ENCODE peak calls at places on chromosomes 1 and 21, in four cellular contexts. T is GM12878, Z is K562, L is HepG2. K is an unnamed sample. For H3K4me1, the result is how much of the 10 kb centered on the place peaks cover.

GRCh38 chr1:63651110-63651776 is 58.0 kb downstream of the PGM1 start:
- DNase-seq in T (no peak), L (no peak), Z (no peak), K (no peak)

GRCh38 chr1:184299076-184299790 is 87.6 kb upstream of the C1orf21 start:
- DNase-seq in L (no peak), Z (no peak), T (no peak), K (no peak)

GRCh38 chr21:45506836-45507522 is 35.3 kb downstream of the SLC19A1 start:
- DNase-seq in T (no peak), L (no peak), Z (no peak), K (no peak)

GRCh38 chr1:30756545-30757195 is 904 bp downstream of the LAPTM5 start:
- DNase-seq in Z (peak), L (no peak), T (no peak), K (no peak)

GRCh38 chr1:151986501-151987190 is 7.0 kb downstream of the S100A10 start:
- DNase-seq in T (no peak), L (no peak), Z (no peak), K (no peak)

GRCh38 chr1:226679853-226680516 is 59.1 kb downstream of the ITPKB start:
- DNase-seq in T (no peak), L (no peak), Z (peak), K (peak)

GRCh38 chr21:45767071-45768006 is 123.8 kb downstream of the PCBP3 start:
- DNase-seq in Z (no peak), T (no peak), L (no peak), K (no peak)

GRCh38 chr1:66999640-67000400 is 54.1 kb downstream of the SLC35D1 start:
- DNase-seq in T (no peak), Z (no peak), L (no peak), K (no peak)

GRCh38 chr1:22101199-22101598 is 41.7 kb downstream of the WNT4 start:
- DNase-seq in T (no peak), L (no peak), Z (no peak), K (no peak)

GRCh38 chr1:155424091-155424490 is 103.4 kb downstream of the RUSC1 start:
- DNase-seq in Z (no peak), T (no peak), L (no peak), K (no peak)

GRCh38 chr1:192927496-192927895 is 118.7 kb downstream of the RGS2 start:
- DNase-seq in Z (no peak), T (no peak), L (no peak), K (no peak)

GRCh38 chr21:37532868-37533780 is 166.6 kb downstream of the DYRK1A start:
- DNase-seq in Z (peak), L (no peak), T (no peak), K (peak)

GRCh38 chr1:29123871-29124365 is at the start of gene TMEM200B:
- DNase-seq in Z (no peak), T (no peak), L (no peak), K (no peak)

DNA sequence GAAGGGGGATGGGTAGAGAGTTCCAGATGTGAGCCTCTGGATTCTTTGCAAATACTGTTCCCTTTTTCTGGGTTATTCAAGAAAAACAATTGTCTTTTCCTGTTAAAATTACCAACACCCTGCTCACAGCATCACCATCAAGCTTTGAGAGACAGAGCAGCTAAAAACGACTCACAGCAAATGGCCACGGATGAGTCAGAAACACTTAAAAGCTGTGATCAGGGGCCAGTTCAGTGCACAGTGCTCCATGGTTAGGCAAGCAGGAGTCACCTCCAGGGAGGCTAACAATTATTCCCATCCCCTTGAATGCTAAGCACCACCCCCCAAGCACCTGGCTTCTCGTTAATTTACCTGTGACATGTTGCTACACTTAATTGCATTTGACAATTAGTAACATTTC is 128.4 kb upstream of the CAMK1G start:
- DNase-seq in L (no peak), Z (no peak), T (no peak), K (no peak)
- TF ChIP-seq CBX5 in L (no peak), Z (no peak), T (no peak), K (no peak)

DNA sequence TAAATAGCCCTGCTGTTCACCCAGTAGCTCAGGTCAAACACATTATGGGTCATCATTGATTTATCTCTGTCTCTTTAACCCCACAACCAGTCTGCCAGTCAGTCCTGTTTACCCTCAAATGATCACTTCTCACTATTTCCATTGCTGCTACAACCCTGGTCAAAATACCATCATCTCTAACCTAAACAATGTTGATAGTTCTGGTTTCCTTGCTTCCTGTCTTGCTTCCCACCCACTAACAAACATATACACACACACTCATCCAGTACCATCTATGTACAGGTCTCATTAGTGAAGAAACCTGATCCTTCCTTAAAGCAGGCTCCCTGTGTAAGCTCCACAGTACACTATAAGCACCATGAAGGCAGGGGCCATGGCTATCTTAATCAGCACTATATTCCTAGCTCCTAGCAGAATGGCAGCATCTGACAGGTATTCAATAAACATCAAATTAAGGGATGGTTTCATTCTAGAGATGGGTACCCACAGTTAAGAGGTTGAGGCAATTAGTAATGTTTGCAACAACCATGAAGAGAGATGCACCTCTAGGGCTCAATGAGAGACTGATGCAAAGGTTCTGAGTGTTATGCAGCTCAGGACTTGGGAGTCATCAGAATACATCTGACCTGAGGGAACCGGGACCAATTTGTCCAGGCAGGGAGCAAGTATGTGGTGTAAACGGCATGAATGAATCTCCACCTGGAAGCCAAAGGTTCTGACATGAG is 10.0 kb upstream of the TGFBR3 start:
- DNase-seq in L (no peak), Z (no peak), T (no peak), K (no peak)
- TF ChIP-seq BRCA1 in L (no peak), Z (no peak), T (no peak), K (no peak)

GRCh38 chr1:236060286-236060685 is 4.6 kb downstream of the NID1 start:
- DNase-seq in L (no peak), Z (no peak), T (no peak), K (no peak)
- H3K4me1 ChIP-seq in L (half or more), Z (under half), T (under half), K (under half)

GRCh38 chr1:209625791-209626285 is 26.4 kb downstream of the LAMB3 start:
- DNase-seq in Z (no peak), T (no peak), L (no peak), K (no peak)
- TF ChIP-seq CBX5 in Z (no peak), T (no peak), L (no peak), K (no peak)

GRCh38 chr1:35939484-35939883 is 8.6 kb downstream of the AGO3 start:
- DNase-seq in Z (no peak), T (no peak), L (no peak), K (no peak)

GRCh38 chr1:35935436-35935835 is 4.5 kb downstream of the AGO3 start:
- DNase-seq in Z (peak), T (no peak), L (peak), K (no peak)

GRCh38 chr1:35936828-35937227 is 5.9 kb downstream of the AGO3 start:
- DNase-seq in Z (no peak), L (no peak), T (no peak), K (no peak)

GRCh38 chr1:35932941-35933340 is 2.0 kb downstream of the AGO3 start:
- DNase-seq in L (no peak), Z (no peak), T (no peak), K (no peak)

DNA sequence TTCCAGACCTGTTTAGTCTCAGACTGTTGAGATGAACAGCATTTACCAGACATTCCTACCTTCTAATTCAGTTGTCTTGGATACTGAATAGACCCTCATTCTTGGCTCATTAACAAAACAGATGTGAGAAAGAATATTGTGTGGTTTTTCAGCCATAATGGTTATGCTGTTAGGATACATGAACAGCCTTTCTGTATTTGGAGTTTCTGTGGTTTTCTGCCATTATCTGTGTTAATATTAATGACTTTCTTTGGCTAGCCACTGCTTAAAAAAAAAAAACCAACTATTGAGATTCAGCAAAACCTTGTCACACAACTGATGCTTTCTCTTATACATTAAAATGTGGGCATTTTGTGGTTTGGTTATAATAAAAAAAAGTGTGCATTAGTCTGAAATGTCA is 5.1 kb downstream of the AGO3 start:
- DNase-seq in Z (no peak), L (no peak), T (peak), K (no peak)
- TF ChIP-seq BRCA1 in Z (no peak), L (no peak), T (no peak), K (no peak)

DNA sequence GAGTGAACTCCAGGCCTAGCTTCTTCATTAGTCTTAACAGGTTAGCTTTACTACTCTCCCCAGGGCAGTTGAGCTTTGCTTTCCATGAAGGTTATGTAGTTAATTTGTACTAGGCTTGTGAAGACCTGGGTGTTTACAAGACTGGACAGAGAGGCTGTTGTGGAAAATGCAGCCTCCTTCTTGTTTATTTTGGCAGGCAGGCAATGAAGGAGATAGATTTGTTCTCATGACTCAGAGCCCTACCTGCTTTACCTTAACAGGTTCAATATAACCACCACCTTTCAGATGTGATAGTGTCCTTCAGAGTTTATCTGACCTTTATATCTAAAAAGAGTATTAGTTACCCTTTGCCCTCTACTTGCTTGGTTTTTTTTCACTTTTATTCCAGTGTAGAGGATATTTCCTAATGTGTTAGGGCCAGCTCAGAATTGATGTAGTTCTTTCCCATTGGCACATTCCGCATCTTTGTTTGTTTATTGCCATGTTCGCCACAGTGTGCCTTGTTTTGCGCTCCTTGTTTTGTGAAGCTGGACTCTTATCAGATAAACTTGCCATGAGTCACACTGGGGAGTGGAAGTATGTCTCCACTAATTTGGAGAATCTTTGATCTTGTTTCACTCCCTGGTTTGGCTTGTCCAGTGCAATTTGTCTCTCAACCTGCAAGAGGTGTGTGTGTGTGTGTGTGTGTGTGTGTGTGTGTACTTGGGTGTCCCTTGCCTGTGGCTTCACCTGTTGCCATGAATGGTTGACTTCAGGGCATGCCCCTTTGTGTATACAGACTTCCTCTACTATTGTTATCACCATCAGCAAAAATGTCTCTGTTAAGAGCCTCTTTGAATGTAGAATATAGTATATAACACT is 87.4 kb upstream of the MACF1 start:
- DNase-seq in L (peak), Z (peak), T (no peak), K (no peak)
- H3K4me1 ChIP-seq in L (under half), Z (under half), T (under half), K (under half)

DNA sequence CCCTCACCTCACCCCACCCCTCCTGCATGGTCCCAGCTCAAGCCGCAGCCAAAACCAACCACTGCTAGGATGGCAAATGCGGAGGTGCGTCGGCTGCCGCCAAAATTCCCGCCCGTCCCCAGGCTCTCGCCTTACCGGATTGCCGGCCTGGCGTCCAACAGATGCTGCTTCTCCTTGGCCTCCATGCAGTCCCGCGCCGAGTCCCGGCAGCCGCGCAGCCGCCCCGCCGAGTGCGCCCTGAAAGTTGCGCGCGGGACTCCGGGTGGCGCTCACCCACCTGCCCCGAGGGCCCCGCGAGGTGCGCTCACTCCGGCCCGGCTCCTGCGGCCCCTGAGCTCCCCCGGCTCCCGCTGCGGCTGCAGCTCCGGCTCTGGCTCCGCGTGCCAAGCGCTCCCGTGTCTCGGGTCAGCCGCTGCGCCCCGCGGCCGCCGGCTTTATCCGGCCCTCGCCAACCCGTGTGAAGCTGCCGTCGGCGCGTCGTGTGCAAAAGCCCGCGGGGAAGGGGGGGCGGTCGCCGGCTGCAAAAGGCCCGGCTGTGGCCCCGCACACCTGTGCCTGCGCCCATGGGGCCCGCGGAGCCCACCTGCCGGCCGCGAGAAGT is at the start of gene SLC30A2:
- DNase-seq in L (no peak), T (no peak), Z (no peak), K (no peak)
- TF ChIP-seq CBX5 in L (no peak), T (no peak), Z (no peak), K (no peak)

K was measured in H1.